ENCODE peak calls at places on chromosomes 5 and 9, in eight cellular contexts. V, F, Q, A, B, U, W and J are unnamed samples.

GRCh38 chr5:127243011-127243410 is 47.6 kb upstream of the MEGF10 start:
- DNase-seq in V (no peak), F (no peak), Q (no peak), A (no peak), B (no peak), U (no peak), W (no peak), J (no peak)

GRCh38 chr5:132456553-132457361 is 33.8 kb downstream of the IRF1 start:
- DNase-seq in V (no peak), F (no peak), Q (no peak), A (no peak), B (peak; percentile 53), U (no peak), W (no peak), J (no peak)

GRCh38 chr9:101465330-101465915 is 29.8 kb upstream of the ALDOB start:
- DNase-seq in V (no peak), F (peak; percentile 6), Q (no peak), A (no peak), B (no peak), U (no peak), W (peak; percentile 71), J (no peak)

GRCh38 chr5:151264113-151264512 is 11.1 kb downstream of the GM2A start:
- DNase-seq in V (no peak), F (no peak), Q (no peak), A (no peak), B (no peak), U (no peak), W (peak; percentile 39), J (no peak)

GRCh38 chr5:34817558-34818351 is 21.2 kb upstream of the TTC23L start:
- DNase-seq in V (no peak), F (no peak), Q (no peak), A (no peak), B (no peak), U (no peak), W (no peak), J (no peak)

GRCh38 chr5:139733698-139734491 is 61.7 kb upstream of the PSD2 start:
- DNase-seq in V (peak; percentile 86), F (no peak), Q (no peak), A (no peak), B (no peak), U (no peak), W (no peak), J (peak; percentile 78)

GRCh38 chr9:112361602-112362001 is 18.3 kb upstream of the HSDL2 start:
- DNase-seq in V (no peak), F (peak; percentile 28), Q (no peak), A (no peak), B (no peak), U (peak; percentile 18), W (peak; percentile 20), J (no peak)

GRCh38 chr9:83646500-83647239 is 23.7 kb downstream of the IDNK start:
- DNase-seq in V (no peak), F (no peak), Q (no peak), A (no peak), B (no peak), U (no peak), W (no peak), J (no peak)

GRCh38 chr5:178180141-178180863 is 6.9 kb downstream of the GMCL2 start:
- DNase-seq in V (no peak), F (no peak), Q (no peak), A (no peak), B (no peak), U (no peak), W (no peak), J (no peak)

GRCh38 chr9:79060726-79061125 is 511.0 kb upstream of the TLE4 start:
- DNase-seq in V (no peak), F (no peak), Q (no peak), A (no peak), B (no peak), U (no peak), W (no peak), J (no peak)

GRCh38 chr5:144267961-144268513 is 97.4 kb downstream of the KCTD16 start:
- DNase-seq in V (no peak), F (no peak), Q (no peak), A (no peak), B (no peak), U (no peak), W (no peak), J (no peak)

GRCh38 chr5:23877847-23878246 is 370.4 kb downstream of the PRDM9 start:
- DNase-seq in V (no peak), F (no peak), Q (no peak), A (no peak), B (no peak), U (no peak), W (no peak), J (no peak)

GRCh38 chr5:43401827-43402226 is 10.4 kb downstream of the CCL28 start:
- DNase-seq in V (no peak), F (no peak), Q (no peak), A (no peak), B (no peak), U (peak; percentile 51), W (no peak), J (no peak)

GRCh38 chr9:84917366-84918063 is 248.0 kb downstream of the NTRK2 start:
- DNase-seq in V (no peak), F (peak; percentile 72), Q (no peak), A (no peak), B (no peak), U (no peak), W (no peak), J (peak; percentile 58)

GRCh38 chr9:120905794-120906248 is 20.8 kb downstream of the TRAF1 start:
- DNase-seq in V (no peak), F (peak; percentile 24), Q (no peak), A (no peak), B (peak; percentile 49), U (no peak), W (no peak), J (no peak)

GRCh38 chr5:103755974-103756373 is 193.4 kb upstream of the NUDT12 start:
- DNase-seq in V (no peak), F (no peak), Q (no peak), A (no peak), B (no peak), U (peak; percentile 16), W (no peak), J (no peak)